ENCODE peak calls at places on chromosomes 5 and 9, in six cellular contexts. J, S, F, D, Q and A are unnamed samples.
A peak's percentile ranks its signal among the peaks of the same experiment; 100 is the strongest.

GRCh38 chr5:6328173-6328572 is 50.2 kb downstream of the MED10 start:
- DNase-seq in J (no peak), S (peak; percentile 1), F (no peak), D (no peak), Q (no peak), A (no peak)

GRCh38 chr9:128718047-128718446 is 5.9 kb downstream of the ZDHHC12 start:
- DNase-seq in J (peak; percentile 10), S (no peak), F (peak; percentile 23), D (no peak), Q (no peak), A (no peak)

GRCh38 chr9:98218562-98219363 is 26.3 kb upstream of the CORO2A start:
- DNase-seq in J (no peak), S (peak; percentile 27), F (no peak), D (no peak), Q (no peak), A (no peak)

GRCh38 chr9:21121079-21121478 is 20.6 kb downstream of the IFNW1 start:
- DNase-seq in J (no peak), S (no peak), F (no peak), D (no peak), Q (no peak), A (no peak)

GRCh38 chr9:708556-709432 is 132.7 kb upstream of the DMRT1 start:
- DNase-seq in J (peak; percentile 53), S (no peak), F (peak; percentile 80), D (no peak), Q (no peak), A (no peak)

GRCh38 chr9:129270205-129270604 is 92.1 kb upstream of the IER5L start:
- DNase-seq in J (no peak), S (no peak), F (no peak), D (no peak), Q (no peak), A (no peak)

GRCh38 chr9:129135476-129135875 is 24.3 kb downstream of the PTPA start:
- DNase-seq in J (no peak), S (no peak), F (no peak), D (no peak), Q (no peak), A (no peak)

GRCh38 chr5:132467292-132467984 is 23.1 kb downstream of the IRF1 start:
- DNase-seq in J (peak; percentile 15), S (no peak), F (no peak), D (no peak), Q (no peak), A (no peak)

GRCh38 chr5:123434796-123435195 is 11.6 kb upstream of the CEP120 start:
- DNase-seq in J (no peak), S (no peak), F (no peak), D (no peak), Q (no peak), A (no peak)

GRCh38 chr5:123425444-123425843 is 2.2 kb upstream of the CEP120 start:
- DNase-seq in J (no peak), S (no peak), F (no peak), D (no peak), Q (no peak), A (no peak)

GRCh38 chr5:123429993-123430392 is 6.8 kb upstream of the CEP120 start:
- DNase-seq in J (no peak), S (peak; percentile 94), F (no peak), D (no peak), Q (no peak), A (no peak)

GRCh38 chr5:123428521-123429220 is 5.5 kb upstream of the CEP120 start:
- DNase-seq in J (no peak), S (no peak), F (peak; percentile 71), D (no peak), Q (no peak), A (no peak)

DNA sequence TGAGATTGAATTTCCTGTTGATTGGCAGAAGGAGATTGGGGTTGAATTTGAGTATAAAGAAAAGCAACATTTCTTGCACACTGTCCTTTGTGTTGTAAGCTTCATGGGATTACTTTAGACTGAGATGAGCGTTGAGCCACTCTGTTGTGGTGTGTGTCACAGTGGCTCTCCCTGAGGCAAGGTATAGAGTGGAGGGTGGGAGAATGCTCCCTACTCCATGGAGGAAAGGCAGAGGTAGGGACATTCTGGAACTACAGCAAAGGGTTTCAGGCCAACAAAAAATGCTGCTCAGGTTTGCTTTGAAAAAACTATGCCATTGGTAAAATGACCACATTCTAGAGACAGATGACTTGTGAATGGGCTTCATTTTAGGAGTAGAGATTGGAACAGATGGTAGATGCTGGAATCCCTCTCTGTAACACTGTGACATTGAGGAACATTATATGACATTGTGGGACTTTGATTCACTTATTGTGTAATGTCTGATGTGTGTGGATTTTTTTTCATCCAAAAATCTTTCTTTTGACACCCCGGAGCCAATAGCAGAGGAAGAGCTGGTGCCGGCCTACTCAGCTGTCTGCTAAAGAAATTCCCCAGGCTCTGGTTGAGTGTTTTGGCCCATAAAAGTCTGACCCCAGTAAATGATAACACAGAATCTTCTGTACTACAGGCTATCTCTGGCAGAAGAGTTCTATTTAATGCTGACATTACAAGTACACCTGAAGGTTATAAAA is 6.2 kb upstream of the CEP120 start:
- DNase-seq in J (no peak), S (no peak), F (no peak), D (no peak), Q (no peak), A (no peak)
- H3K27ac ChIP-seq in J (no peak overlapping the region), S (peak overlapping the region; percentile 80), F (peak overlapping the region; percentile 43), D (no peak overlapping the region), Q (no peak overlapping the region), A (no peak overlapping the region)

GRCh38 chr5:114319821-114320220 is 42.0 kb upstream of the KCNN2 start:
- DNase-seq in J (no peak), S (peak; percentile 82), F (no peak), D (no peak), Q (no peak), A (no peak)
- H3K27ac ChIP-seq in J (peak overlapping the region; percentile 41), S (peak overlapping the region; percentile 29), F (no peak overlapping the region), D (no peak overlapping the region), Q (no peak overlapping the region), A (no peak overlapping the region)

DNA sequence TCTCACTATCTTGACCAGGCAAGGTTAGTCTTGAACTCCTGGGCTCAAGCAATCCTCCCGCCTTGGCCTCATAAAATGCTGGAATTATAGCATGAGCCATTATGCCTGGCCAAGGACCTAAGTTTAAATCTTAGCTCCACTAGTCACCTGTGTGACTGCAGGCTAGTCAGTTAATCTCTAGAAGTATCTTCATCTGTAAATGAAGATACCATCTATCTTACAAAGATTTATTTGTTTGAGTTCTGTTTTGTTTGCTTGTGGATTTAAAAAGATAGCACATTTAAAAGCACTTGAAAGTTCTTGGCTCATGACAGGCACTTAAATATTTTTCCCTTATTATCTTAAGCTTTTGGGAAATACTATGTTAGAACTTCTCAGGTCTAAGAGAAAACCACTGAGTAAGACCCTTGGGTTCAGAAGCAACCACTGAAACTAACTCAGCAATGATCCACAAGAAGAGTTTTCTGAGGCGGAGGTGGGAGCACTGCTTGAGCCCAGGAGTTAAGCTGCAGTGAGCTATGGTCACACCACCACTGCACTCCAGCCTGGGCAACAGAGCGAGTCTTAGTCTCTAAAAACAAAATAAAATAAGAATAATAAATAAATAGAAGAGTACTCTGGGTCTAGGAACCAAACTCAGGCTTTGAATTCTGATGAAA is 19.1 kb downstream of the TMEM245 start:
- DNase-seq in J (no peak), S (no peak), F (no peak), D (no peak), Q (no peak), A (no peak)
- H3K27ac ChIP-seq in J (peak overlapping the region; percentile 88), S (no peak overlapping the region), F (no peak overlapping the region), D (no peak overlapping the region), Q (peak overlapping the region; percentile 45), A (peak overlapping the region; percentile 67)

GRCh38 chr5:149581192-149581861 is at the start of gene ARHGEF37:
- DNase-seq in J (peak; percentile 94), S (no peak), F (peak; percentile 90), D (peak; percentile 74), Q (peak; percentile 89), A (peak; percentile 30)
- H3K27ac ChIP-seq in J (peak within 1 kb of the TSS; percentile 95), S (no peak within 1 kb of the TSS), F (peak within 1 kb of the TSS; percentile 39), D (peak within 1 kb of the TSS; percentile 86), Q (peak within 1 kb of the TSS; percentile 90), A (no peak within 1 kb of the TSS)